ENCODE peak calls at places on chromosomes 3 and 15, in ten cellular contexts. C, B, E, Q, H, U, J, I, A and K are unnamed samples.

GRCh38 chr3:107289354-107289753 is 87.9 kb upstream of the CCDC54 start:
- DNase-seq in C (no peak), B (no peak), E (no peak), Q (no peak), H (no peak), U (no peak), J (no peak), I (no peak), A (no peak), K (no peak)

GRCh38 chr3:100402150-100402706 is 889 bp downstream of the LNP1 start:
- DNase-seq in C (no peak), B (no peak), E (no peak), Q (peak), H (no peak), U (no peak), J (peak), I (peak), A (no peak), K (no peak)

GRCh38 chr3:32278714-32279113 is 40.2 kb downstream of the CMTM8 start:
- DNase-seq in C (no peak), B (no peak), E (no peak), Q (no peak), H (no peak), U (no peak), J (no peak), I (peak), A (no peak), K (peak)

GRCh38 chr3:149553781-149554451 is 79.4 kb downstream of the TM4SF4 start:
- DNase-seq in C (no peak), B (peak), E (peak), Q (peak), H (no peak), U (no peak), J (peak), I (peak), A (no peak), K (no peak)

GRCh38 chr15:87227846-87228245 is 1028.7 kb downstream of the NTRK3 start:
- DNase-seq in C (no peak), B (no peak), E (no peak), Q (no peak), H (no peak), U (no peak), J (no peak), I (peak), A (no peak), K (no peak)

GRCh38 chr15:41465822-41466421 is 27.8 kb upstream of the ITPKA start:
- DNase-seq in C (peak), B (no peak), E (no peak), Q (no peak), H (no peak), U (no peak), J (no peak), I (peak), A (no peak), K (no peak)

GRCh38 chr3:129118745-129119144 is 2.9 kb downstream of the RAB43 start:
- DNase-seq in C (no peak), B (no peak), E (no peak), Q (no peak), H (no peak), U (no peak), J (no peak), I (no peak), A (no peak), K (no peak)

GRCh38 chr3:108897883-108898282 is 55.8 kb downstream of the GUCA1C start:
- DNase-seq in C (no peak), B (no peak), E (no peak), Q (no peak), H (no peak), U (no peak), J (no peak), I (no peak), A (no peak), K (no peak)

GRCh38 chr3:104526901-104527401 is 839.8 kb upstream of the ALCAM start:
- DNase-seq in C (no peak), B (no peak), E (no peak), Q (no peak), H (no peak), U (no peak), J (no peak), I (no peak), A (no peak), K (no peak)

GRCh38 chr15:78682013-78682651 is 41.1 kb upstream of the CHRNB4 start:
- DNase-seq in C (peak), B (no peak), E (no peak), Q (no peak), H (no peak), U (no peak), J (no peak), I (no peak), A (no peak), K (no peak)